ENCODE peak calls at places on chromosomes 3 and 15, in four cellular contexts. Q is dorsolateral prefrontal cortex, E is astrocyte, W is AG10803. M is an unnamed sample.

GRCh38 chr3:193783166-193783896 is 190.3 kb downstream of the OPA1 start:
- DNase-seq in Q (no peak), E (peak), W (peak), M (no peak)

GRCh38 chr3:14448756-14449728 is 46.6 kb downstream of the SLC6A6 start:
- DNase-seq in Q (no peak), E (no peak), W (no peak), M (no peak)

GRCh38 chr3:98893740-98894139 is 7.8 kb downstream of the DCBLD2 start:
- DNase-seq in Q (no peak), E (peak), W (no peak), M (no peak)

GRCh38 chr3:104604326-104605010 is 762.2 kb upstream of the ALCAM start:
- DNase-seq in Q (no peak), E (peak), W (peak), M (no peak)

GRCh38 chr3:119643528-119643927 is 16.9 kb downstream of the POPDC2 start:
- DNase-seq in Q (no peak), E (peak), W (peak), M (no peak)

GRCh38 chr3:53630547-53630946 is 136.1 kb downstream of the CACNA1D start:
- DNase-seq in Q (no peak), E (peak), W (no peak), M (no peak)

GRCh38 chr3:181459516-181459915 is 252.2 kb upstream of the SOX2 start:
- DNase-seq in Q (no peak), E (no peak), W (no peak), M (no peak)

GRCh38 chr3:61847784-61848462 is 286.6 kb downstream of the PTPRG start:
- DNase-seq in Q (no peak), E (no peak), W (peak), M (no peak)

GRCh38 chr3:127964053-127964452 is 49.0 kb downstream of the KBTBD12 start:
- DNase-seq in Q (no peak), E (peak), W (no peak), M (no peak)

GRCh38 chr3:124707667-124708066 is 22.6 kb upstream of the UMPS start:
- DNase-seq in Q (no peak), E (peak), W (peak), M (no peak)

GRCh38 chr3:71973337-71974030 is 188.5 kb upstream of the PROK2 start:
- DNase-seq in Q (peak), E (no peak), W (no peak), M (no peak)

DNA sequence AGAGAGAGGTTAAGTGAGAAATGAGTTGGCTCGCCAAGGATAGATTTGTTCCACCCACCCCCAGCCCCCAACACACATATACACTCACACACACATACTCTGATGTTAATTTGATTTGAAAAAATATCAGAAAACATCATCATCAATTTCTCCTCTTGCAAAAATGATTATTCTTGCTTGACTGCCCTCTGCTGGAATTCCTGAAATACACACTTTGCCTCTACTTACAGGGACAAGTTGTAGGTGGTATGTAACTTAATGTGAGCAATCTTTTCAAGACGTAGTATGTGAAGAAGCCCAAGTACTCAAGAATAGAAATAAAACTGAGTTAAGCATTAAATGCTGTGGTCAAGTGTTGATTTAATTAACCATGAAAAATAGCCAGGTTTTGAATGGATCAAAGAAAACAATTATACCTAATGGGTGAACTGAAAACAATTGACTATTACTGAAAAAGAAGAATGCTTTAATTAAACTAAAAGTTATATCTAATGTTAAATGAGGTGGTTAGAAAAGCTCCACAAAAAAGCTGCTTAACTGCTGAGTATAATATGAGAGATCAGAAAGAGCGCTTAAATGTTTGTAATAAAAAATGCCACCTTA is 46.6 kb upstream of the MDFIC2 start:
- DNase-seq in Q (no peak), E (peak), W (peak), M (no peak)
- TF ChIP-seq CTCF in Q (peak), E (peak), W (peak), M (no peak)

GRCh38 chr3:33064929-33065328 is 32.0 kb downstream of the GLB1 start:
- DNase-seq in Q (no peak), E (no peak), W (no peak), M (no peak)
- TF ChIP-seq CTCF in Q (no peak), E (no peak), W (no peak), M (no peak)

GRCh38 chr15:52021128-52021671 is 2.2 kb downstream of the MAPK6 start:
- DNase-seq in Q (no peak), E (peak), W (peak), M (peak)
- TF ChIP-seq CTCF in Q (no peak), E (no peak), W (no peak), M (no peak)

DNA sequence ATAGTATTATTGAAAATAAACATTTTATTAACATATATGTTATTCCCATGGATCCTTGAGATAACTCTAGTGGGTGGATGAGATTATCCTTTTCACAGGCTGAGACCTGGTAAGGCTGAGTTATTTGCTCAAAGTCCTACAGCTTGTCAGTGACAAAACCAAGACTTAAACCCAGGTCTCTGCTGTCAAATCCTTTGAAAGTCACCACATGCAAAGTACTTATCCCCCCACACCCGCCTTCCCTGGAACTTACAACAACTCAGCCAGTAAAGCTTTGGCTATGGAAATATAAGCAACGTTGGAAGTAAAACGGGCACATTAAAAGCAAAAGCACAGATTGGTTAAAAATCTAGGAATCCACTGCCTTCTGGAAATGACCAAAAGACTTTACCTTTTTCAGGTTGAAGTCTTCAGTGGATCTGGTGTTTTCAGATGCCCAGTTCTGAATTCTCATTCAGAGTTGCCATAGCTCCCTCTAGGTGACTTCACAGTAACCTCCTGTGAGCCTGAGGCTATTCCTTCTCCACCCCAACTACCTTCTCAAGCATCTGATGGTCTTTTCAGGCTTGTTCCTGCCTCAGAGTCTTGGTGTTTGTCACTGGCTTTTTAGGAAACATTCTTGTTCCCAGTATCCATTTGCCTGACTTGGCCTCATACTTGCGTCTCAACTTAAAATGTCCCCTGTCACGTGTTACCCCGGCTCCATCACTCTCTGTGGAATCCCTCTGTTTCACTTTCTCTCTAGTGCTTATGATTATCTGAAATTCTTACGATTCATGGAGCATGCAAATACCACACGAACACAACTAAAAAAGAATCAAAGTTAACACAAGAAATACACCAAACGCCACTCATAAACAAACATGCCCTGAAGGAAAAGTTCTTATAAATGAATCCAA is 131.2 kb downstream of the MAGI1 start:
- DNase-seq in Q (no peak), E (no peak), W (no peak), M (no peak)
- TF ChIP-seq CTCF in Q (no peak), E (no peak), W (no peak), M (no peak)

GRCh38 chr3:182843478-182843877 is 50.2 kb downstream of the ATP11B start:
- DNase-seq in Q (no peak), E (no peak), W (no peak), M (no peak)

DNA sequence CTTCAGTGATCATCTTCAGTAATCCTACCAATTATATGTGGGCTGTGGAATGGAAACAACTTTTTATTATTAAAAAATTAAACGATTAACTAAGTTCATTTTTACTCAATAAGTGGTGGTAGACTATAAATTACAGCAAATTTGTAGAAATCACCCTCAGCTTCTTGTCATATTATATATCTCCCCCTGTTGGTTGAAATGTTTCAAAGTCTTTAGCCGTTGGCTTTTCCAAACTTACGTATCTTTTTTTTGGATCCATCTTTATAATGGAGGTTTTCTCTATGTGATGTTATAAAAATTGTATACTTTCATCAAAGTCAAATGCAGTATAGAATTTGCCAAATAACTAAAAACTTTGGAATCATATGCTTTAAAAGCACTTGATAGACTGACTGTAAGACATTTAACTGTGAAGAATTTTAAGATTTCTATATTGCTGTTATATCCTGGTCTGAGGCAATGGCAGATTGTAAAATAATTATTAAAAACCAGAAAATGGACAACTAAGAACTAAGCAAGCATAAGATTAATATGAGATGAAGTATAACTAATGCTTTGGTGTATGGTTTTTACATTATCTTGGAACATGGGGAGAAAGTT is 44.7 kb downstream of the ATP11B start:
- DNase-seq in Q (no peak), E (peak), W (peak), M (no peak)
- TF ChIP-seq CTCF in Q (peak), E (peak), W (peak), M (no peak)

DNA sequence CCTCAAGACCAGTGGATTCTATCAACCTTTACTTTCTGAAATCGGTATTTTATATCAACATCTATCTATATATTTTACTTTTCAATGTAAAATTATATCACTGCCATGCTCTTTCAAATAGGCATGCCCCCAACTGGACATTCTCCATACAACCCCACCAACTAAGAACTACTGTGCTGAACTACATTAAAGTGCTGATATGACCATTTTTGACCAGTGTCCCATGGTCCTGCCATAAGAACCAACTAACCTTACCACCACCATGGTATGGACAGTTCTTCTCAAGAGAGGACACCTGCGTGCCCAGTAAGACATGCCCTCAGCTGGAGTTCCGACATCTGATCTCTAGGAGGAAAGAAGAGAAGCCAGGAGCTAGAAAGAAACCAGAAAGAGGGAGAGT is 15.6 kb downstream of the POMGNT2 start:
- DNase-seq in Q (no peak), E (no peak), W (no peak), M (no peak)
- TF ChIP-seq CTCF in Q (no peak), E (no peak), W (no peak), M (no peak)

DNA sequence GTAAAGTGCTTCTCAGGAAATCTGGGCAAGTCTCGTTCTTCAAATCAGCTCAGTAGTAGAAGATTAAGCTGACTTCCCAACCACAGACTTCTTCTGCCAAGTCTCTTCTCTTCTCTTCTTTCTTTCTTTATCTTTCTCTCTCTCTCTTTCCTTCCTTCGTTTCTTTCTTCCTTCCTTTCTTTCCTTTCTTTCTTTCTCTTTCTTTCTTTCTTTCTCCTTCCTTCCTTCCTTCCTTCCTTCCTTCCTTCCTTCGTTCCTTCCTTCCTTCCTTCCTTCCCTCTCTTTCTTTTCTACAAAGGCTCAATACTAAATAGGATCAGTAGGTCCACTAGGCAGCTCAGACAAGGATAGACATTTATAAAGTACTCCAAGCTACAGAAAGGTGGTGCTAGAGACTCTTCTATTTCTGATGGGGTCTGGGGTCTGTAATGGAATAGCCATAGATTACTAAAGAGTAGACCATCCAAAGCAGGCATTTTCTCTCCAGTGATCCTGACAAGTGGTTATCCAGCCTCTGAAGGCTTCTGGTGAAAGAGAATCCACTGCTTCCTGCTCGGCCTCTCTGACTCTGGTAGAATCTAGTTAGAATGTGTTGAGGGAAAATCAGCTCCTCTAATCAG is 100.8 kb downstream of the TPRG1 start:
- DNase-seq in Q (no peak), E (no peak), W (no peak), M (no peak)
- TF ChIP-seq CTCF in Q (no peak), E (peak), W (peak), M (no peak)

M was measured in omental fat pad.